ENCODE peak calls at places on chromosomes 16 and 17, in eight cellular contexts. I is mesothelial cell of epicardium; H is hepatic stellate cell; W is NCI-H1092; T is activated gamma-delta T cell treated with Interleukin-2 at 50 U/mL for 16 hours; K is stimulated activated CD4-positive, alpha-beta T cell treated with anti-CD3 and anti-CD28 coated beads, Interleukin-1b, Interleukin-23, amount 100 ng/mL, for 1 hour; L is lower lobe of right lung; D is activated CD8-positive, alpha-beta memory T cell treated with anti-CD3 and anti-CD28 coated beads, Interleukin-2, amount 50 U/mL, for 48 hours. S is an unnamed sample.

GRCh38 chr16:58563235-58563634 is 47.9 kb downstream of the SETD6 start:
- DNase-seq in I (no peak), H (no peak), W (no peak), T (no peak), K (no peak), L (no peak), D (no peak), S (no peak)

GRCh38 chr16:28255838-28256237 is 36.5 kb upstream of the SBK1 start:
- DNase-seq in I (no peak), H (no peak), W (no peak), T (no peak), K (no peak), L (no peak), D (no peak), S (no peak)

GRCh38 chr17:71494045-71494444 is 626.8 kb upstream of the SOX9 start:
- DNase-seq in I (no peak), H (no peak), W (no peak), T (no peak), K (no peak), L (no peak), D (no peak), S (no peak)

GRCh38 chr16:89023621-89024511 is 46.9 kb upstream of the CBFA2T3 start:
- DNase-seq in I (no peak), H (no peak), W (no peak), T (no peak), K (no peak), L (no peak), D (no peak), S (no peak)

GRCh38 chr16:85643631-85644030 is 30.5 kb downstream of the GSE1 start:
- DNase-seq in I (no peak), H (no peak), W (no peak), T (no peak), K (no peak), L (no peak), D (no peak), S (no peak)

GRCh38 chr17:28969706-28970393 is 18.5 kb upstream of the PHF12 start:
- DNase-seq in I (no peak), H (no peak), W (no peak), T (no peak), K (no peak), L (no peak), D (no peak), S (no peak)

GRCh38 chr16:88088161-88088581 is 136.9 kb downstream of the BANP start:
- DNase-seq in I (no peak), H (no peak), W (no peak), T (no peak), K (no peak), L (no peak), D (no peak), S (no peak)

GRCh38 chr16:56807011-56807675 is 57.9 kb upstream of the SLC12A3 start:
- DNase-seq in I (no peak), H (peak), W (no peak), T (no peak), K (no peak), L (no peak), D (no peak), S (no peak)

GRCh38 chr17:5526821-5527598 is 40.6 kb downstream of the MIS12 start:
- DNase-seq in I (peak), H (peak), W (no peak), T (no peak), K (peak), L (no peak), D (peak), S (no peak)

GRCh38 chr17:72187544-72187943 is 66.7 kb downstream of the SOX9 start:
- DNase-seq in I (no peak), H (no peak), W (peak), T (no peak), K (no peak), L (no peak), D (no peak), S (no peak)

GRCh38 chr17:30236297-30236624 is 764 bp upstream of the SLC6A4 start:
- DNase-seq in I (no peak), H (no peak), W (no peak), T (no peak), K (no peak), L (no peak), D (no peak), S (no peak)

GRCh38 chr17:63082952-63083351 is 116.9 kb downstream of the TANC2 start:
- DNase-seq in I (no peak), H (no peak), W (no peak), T (no peak), K (no peak), L (no peak), D (no peak), S (no peak)

GRCh38 chr17:30950669-30951399 is 20.0 kb upstream of the RNF135 start:
- DNase-seq in I (no peak), H (peak), W (peak), T (no peak), K (no peak), L (peak), D (no peak), S (no peak)

GRCh38 chr17:76137351-76138233 is 3.5 kb downstream of the FOXJ1 start:
- DNase-seq in I (no peak), H (no peak), W (no peak), T (no peak), K (no peak), L (no peak), D (no peak), S (no peak)

GRCh38 chr16:88914750-88915368 is 48.4 kb upstream of the PABPN1L start:
- DNase-seq in I (no peak), H (no peak), W (no peak), T (no peak), K (no peak), L (no peak), D (no peak), S (no peak)

GRCh38 chr16:17225551-17225950 is 245.2 kb downstream of the XYLT1 start:
- DNase-seq in I (no peak), H (no peak), W (no peak), T (no peak), K (no peak), L (no peak), D (no peak), S (no peak)

GRCh38 chr16:81558077-81558443 is 113.5 kb downstream of the CMIP start:
- DNase-seq in I (no peak), H (no peak), W (no peak), T (no peak), K (no peak), L (peak), D (no peak), S (no peak)

GRCh38 chr17:70242781-70243437 is 73.6 kb downstream of the KCNJ2 start:
- DNase-seq in I (no peak), H (no peak), W (no peak), T (no peak), K (no peak), L (no peak), D (no peak), S (no peak)

GRCh38 chr16:5036228-5037156 is 2.8 kb upstream of the NAGPA start:
- DNase-seq in I (no peak), H (peak), W (no peak), T (no peak), K (no peak), L (peak), D (no peak), S (no peak)

GRCh38 chr16:30966033-30966619 is 8.6 kb downstream of the SETD1A start:
- DNase-seq in I (no peak), H (no peak), W (no peak), T (no peak), K (no peak), L (no peak), D (no peak), S (no peak)

GRCh38 chr16:89426736-89427525 is 63.4 kb downstream of the ANKRD11 start:
- DNase-seq in I (no peak), H (no peak), W (no peak), T (no peak), K (no peak), L (no peak), D (no peak), S (no peak)

GRCh38 chr17:64572682-64573154 is 65.9 kb downstream of the CEP95 start:
- DNase-seq in I (no peak), H (peak), W (no peak), T (no peak), K (no peak), L (no peak), D (no peak), S (peak)

GRCh38 chr17:3685174-3685812 is 10.7 kb downstream of the P2RX5 start:
- DNase-seq in I (no peak), H (no peak), W (no peak), T (no peak), K (no peak), L (no peak), D (no peak), S (no peak)

GRCh38 chr17:58281511-58282011 is 826 bp upstream of the MPO start:
- DNase-seq in I (no peak), H (no peak), W (no peak), T (no peak), K (no peak), L (no peak), D (peak), S (no peak)

GRCh38 chr17:73939808-73940207 is 263.7 kb upstream of the RPL38 start:
- DNase-seq in I (no peak), H (no peak), W (peak), T (no peak), K (no peak), L (no peak), D (no peak), S (no peak)

S was measured in immature natural killer cell.